ENCODE peak calls at places on chromosomes 6 and 20, in eight cellular contexts. L, C, X, U, Y, M, S and V are unnamed samples.

GRCh38 chr6:12806811-12807210 is 90.2 kb downstream of the PHACTR1 start:
- DNase-seq in Y (no peak), M (no peak), S (no peak), U (no peak), X (no peak), C (no peak), L (no peak), V (no peak)

GRCh38 chr20:62400021-62400420 is 7.1 kb downstream of the CABLES2 start:
- DNase-seq in C (no peak), M (no peak), U (no peak), L (no peak), Y (no peak), S (no peak), X (no peak), V (no peak)

GRCh38 chr6:170279977-170280688 is 10.7 kb downstream of the DLL1 start:
- DNase-seq in Y (peak), S (no peak), M (no peak), L (peak), U (no peak), X (no peak), C (peak), V (no peak)

GRCh38 chr6:13012977-13013680 is 296.6 kb downstream of the PHACTR1 start:
- DNase-seq in L (peak), U (peak), M (no peak), S (peak), C (no peak), Y (peak), X (peak), V (no peak)

GRCh38 chr6:72084992-72085569 is 198.7 kb downstream of the RIMS1 start:
- DNase-seq in U (no peak), L (no peak), S (no peak), Y (no peak), X (no peak), M (no peak), C (no peak), V (no peak)

GRCh38 chr20:59165794-59166709 is 2.4 kb downstream of the ZNF831 start:
- DNase-seq in C (no peak), S (no peak), L (no peak), U (no peak), M (no peak), Y (peak), X (no peak), V (peak)

GRCh38 chr6:118743744-118744143 is 92.4 kb upstream of the CEP85L start:
- DNase-seq in Y (no peak), U (no peak), X (no peak), M (no peak), L (no peak), C (no peak), S (no peak), V (no peak)

GRCh38 chr6:10414766-10415592 is at the start of gene TFAP2A:
- DNase-seq in X (no peak), C (no peak), S (peak), M (no peak), Y (peak), L (no peak), U (no peak), V (no peak)

GRCh38 chr20:1489328-1489727 is 1.9 kb downstream of the SIRPB2 start:
- DNase-seq in C (no peak), M (no peak), S (no peak), U (no peak), L (no peak), Y (no peak), X (no peak), V (no peak)

GRCh38 chr6:82906951-82907350 is 158.7 kb downstream of the UBE3D start:
- DNase-seq in X (no peak), U (no peak), Y (no peak), S (no peak), C (no peak), M (no peak), L (no peak), V (no peak)

GRCh38 chr6:2554651-2555050 is 196.1 kb downstream of the MYLK4 start:
- DNase-seq in Y (no peak), M (no peak), L (no peak), C (no peak), U (no peak), S (no peak), X (no peak), V (no peak)

GRCh38 chr6:137818440-137818839 is 48.6 kb upstream of the TNFAIP3 start:
- DNase-seq in S (no peak), M (no peak), Y (no peak), X (no peak), L (no peak), C (no peak), U (no peak), V (no peak)

GRCh38 chr20:21322921-21323321 is 19.8 kb downstream of the XRN2 start:
- DNase-seq in U (no peak), L (no peak), Y (peak), C (no peak), M (no peak), S (no peak), X (no peak), V (no peak)

GRCh38 chr6:154157706-154158105 is 118.7 kb downstream of the OPRM1 start:
- DNase-seq in L (no peak), C (no peak), M (no peak), U (no peak), X (no peak), Y (no peak), S (no peak), V (no peak)

GRCh38 chr20:61252601-61253263 is 671 bp downstream of the CDH4 start:
- DNase-seq in C (no peak), Y (peak), M (no peak), X (no peak), U (no peak), S (peak), L (peak), V (peak)

GRCh38 chr6:33419580-33420492 is at the start of gene SYNGAP1:
- DNase-seq in Y (peak), C (peak), X (no peak), S (peak), M (peak), L (no peak), U (no peak), V (peak)

GRCh38 chr6:149499066-149499465 is 14.3 kb upstream of the ZC3H12D start:
- DNase-seq in C (no peak), L (no peak), X (no peak), S (no peak), Y (no peak), U (no peak), M (no peak), V (no peak)

GRCh38 chr6:127514396-127515227 is 4.5 kb downstream of the MTCL3 start:
- DNase-seq in C (peak), X (peak), U (peak), Y (peak), M (peak), S (peak), L (peak), V (peak)

GRCh38 chr20:11902264-11902663 is 15.4 kb upstream of the BTBD3 start:
- DNase-seq in L (no peak), M (no peak), S (no peak), X (no peak), C (no peak), Y (no peak), U (no peak), V (no peak)

GRCh38 chr20:35467339-35468224 is 12.2 kb downstream of the CEP250 start:
- DNase-seq in C (no peak), Y (no peak), S (peak), U (no peak), L (peak), X (no peak), M (no peak), V (no peak)

GRCh38 chr20:46122071-46122470 is 4.0 kb downstream of the CD40 start:
- DNase-seq in U (no peak), L (no peak), M (no peak), C (no peak), S (no peak), X (no peak), Y (no peak), V (no peak)

GRCh38 chr6:4017847-4018193 is 61.1 kb downstream of the FAM217A start:
- DNase-seq in L (peak), Y (no peak), S (no peak), C (no peak), M (no peak), U (no peak), X (no peak), V (no peak)

GRCh38 chr6:53987527-53987888 is 123.7 kb upstream of the MLIP start:
- DNase-seq in L (no peak), X (no peak), Y (no peak), M (no peak), U (no peak), S (no peak), C (no peak), V (no peak)